ENCODE peak calls at places on chromosomes 4 and X, in eight cellular contexts. Y is IMR-90, G is psoas muscle, R is colonic mucosa, I is OCI-LY7, D is testis, S is GM23338, A is pancreas. N is an unnamed sample.

GRCh38 chr4:102501176-102501634 is at the start of gene NFKB1:
- DNase-seq in A (peak; percentile 63), I (peak; percentile 78), G (peak; percentile 63), Y (peak; percentile 89), S (peak; percentile 62), R (peak; percentile 69), D (peak; percentile 67), N (peak; percentile 59)

GRCh38 chrX:134801267-134801666 is 143.0 kb upstream of the PLAC1 start:
- DNase-seq in D (no peak), G (no peak), S (no peak), I (no peak), R (no peak), A (no peak), Y (peak; percentile 32), N (no peak)

GRCh38 chr4:167034983-167035382 is 199.3 kb downstream of the SPOCK3 start:
- DNase-seq in D (no peak), R (no peak), G (no peak), Y (no peak), S (no peak), I (no peak), A (no peak), N (no peak)

GRCh38 chr4:52107745-52108144 is 56.6 kb downstream of the SPATA18 start:
- DNase-seq in S (peak; percentile 6), Y (no peak), R (no peak), D (no peak), A (no peak), I (peak; percentile 1), G (no peak), N (no peak)

GRCh38 chrX:65596270-65596669 is 61.7 kb upstream of the LAS1L start:
- DNase-seq in G (no peak), D (peak; percentile 14), A (no peak), Y (peak; percentile 49), S (no peak), R (no peak), I (no peak), N (no peak)

GRCh38 chr4:681736-682451 is 7.1 kb downstream of the SLC49A3 start:
- DNase-seq in A (peak; percentile 74), D (no peak), I (no peak), S (peak; percentile 72), Y (no peak), R (peak; percentile 88), G (no peak), N (no peak)

GRCh38 chrX:13164611-13165010 is 120.2 kb upstream of the FAM9C start:
- DNase-seq in A (no peak), G (no peak), S (peak; percentile 72), I (no peak), R (no peak), Y (no peak), D (no peak), N (no peak)

GRCh38 chr4:40205259-40206198 is 8.7 kb downstream of the RHOH start:
- DNase-seq in D (no peak), I (peak; percentile 88), G (no peak), S (no peak), Y (no peak), A (no peak), R (no peak), N (no peak)

GRCh38 chrX:70434914-70435586 is 9.6 kb upstream of the DLG3 start:
- DNase-seq in D (peak; percentile 27), I (no peak), G (peak; percentile 48), S (peak; percentile 26), A (no peak), Y (peak; percentile 48), R (no peak), N (peak; percentile 33)

GRCh38 chr4:75702919-75703411 is 21.4 kb upstream of the USO1 start:
- DNase-seq in Y (no peak), A (no peak), D (no peak), S (peak; percentile 62), G (no peak), R (peak; percentile 41), I (no peak), N (no peak)

GRCh38 chr4:21768349-21769310 is 179.9 kb downstream of the KCNIP4 start:
- DNase-seq in A (no peak), I (peak; percentile 44), D (no peak), R (peak; percentile 24), S (peak; percentile 79), G (no peak), Y (peak; percentile 52), N (no peak)

GRCh38 chr4:7941111-7942018 is 1.7 kb upstream of the AFAP1 start:
- DNase-seq in I (no peak), G (no peak), D (no peak), Y (no peak), A (no peak), S (peak; percentile 80), R (no peak), N (no peak)

GRCh38 chrX:1453951-1454785 is 1.5 kb upstream of the ASMTL start:
- DNase-seq in R (peak; percentile 92), G (peak; percentile 86), A (peak; percentile 72), Y (peak; percentile 69), D (peak; percentile 89), S (peak; percentile 93), I (peak; percentile 91), N (peak; percentile 84)

DNA sequence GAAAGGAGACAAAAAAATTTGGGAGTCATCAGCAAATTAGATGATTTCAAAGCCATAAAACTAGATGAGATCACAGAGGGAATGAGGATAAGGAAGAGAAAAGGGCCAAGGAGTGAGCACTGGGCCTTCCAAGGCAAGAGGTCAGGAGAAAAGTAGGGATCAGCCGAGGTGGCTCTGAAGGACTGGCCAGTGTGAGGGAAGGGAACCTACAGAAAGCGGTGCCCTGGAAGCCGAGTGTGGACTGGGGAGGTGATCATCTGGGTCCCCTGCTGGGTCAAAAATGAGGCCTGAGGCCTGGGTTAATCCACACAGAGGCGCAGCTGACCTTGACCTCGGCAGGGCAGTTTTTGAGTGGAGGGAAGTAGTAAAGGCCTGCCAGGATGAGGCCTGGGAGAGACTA is 133.8 kb downstream of the SMIM20 start:
- DNase-seq in Y (no peak), R (no peak), S (no peak), I (no peak), D (no peak), A (no peak), G (no peak), N (no peak)
- H3K27ac ChIP-seq in Y (peak overlapping the region; percentile 90), R (peak overlapping the region; percentile 58), S (no peak overlapping the region), I (no peak overlapping the region), D (no peak overlapping the region), A (no peak overlapping the region), G (peak overlapping the region; percentile 62), N (peak overlapping the region; percentile 83)

DNA sequence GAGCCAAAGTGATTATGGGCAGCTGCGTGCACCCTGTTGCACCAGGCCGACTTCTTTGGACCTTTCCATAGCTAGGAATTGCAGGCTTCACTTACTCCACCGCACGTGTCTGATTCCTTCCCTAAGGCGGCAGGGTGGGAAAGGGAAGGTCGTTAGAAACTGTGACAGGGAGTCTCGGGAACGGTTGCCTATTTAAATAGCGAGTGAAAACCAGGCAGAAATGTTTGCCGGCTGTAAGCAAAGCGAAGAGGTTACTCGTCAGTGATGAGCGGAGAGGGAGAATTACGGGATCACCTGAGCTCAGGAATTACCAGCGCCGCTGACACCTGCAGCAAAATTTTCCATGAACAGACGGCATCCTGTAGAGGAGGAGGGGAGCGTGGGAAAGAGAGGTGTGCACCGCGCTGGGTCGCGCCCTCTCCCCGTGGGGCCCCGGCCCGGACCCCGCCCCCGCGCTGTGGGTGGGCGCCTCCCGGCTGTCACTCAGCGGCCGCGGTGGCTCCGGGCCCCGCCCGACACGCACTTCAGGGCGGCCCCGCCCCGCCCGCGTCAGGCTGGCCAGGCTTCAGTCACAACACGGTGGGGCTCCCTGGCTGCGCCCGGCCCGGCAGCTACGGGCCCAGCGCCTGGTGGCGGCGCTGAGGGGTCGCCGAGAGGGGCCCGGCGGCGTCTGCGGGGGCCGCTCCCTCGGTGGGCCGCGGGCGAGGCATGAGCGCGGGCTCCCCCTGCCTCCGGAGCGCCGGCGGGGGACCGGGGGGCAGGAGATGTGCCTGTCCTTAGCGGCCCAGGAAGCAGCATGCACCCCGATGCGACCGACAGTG is at the start of gene SNX25:
- DNase-seq in S (peak; percentile 82), D (peak; percentile 94), Y (peak; percentile 65), A (peak; percentile 94), R (peak; percentile 90), I (peak; percentile 91), G (peak; percentile 88), N (peak; percentile 90)
- TF ChIP-seq CTCF in S (no peak), D (no peak), Y (peak; percentile 23), A (no peak), R (no peak), I (peak; percentile 33), G (peak; percentile 21), N (peak; percentile 48)

GRCh38 chr4:80093563-80093962 is 20.5 kb upstream of the ANTXR2 start:
- DNase-seq in Y (no peak), G (no peak), S (no peak), I (no peak), R (no peak), D (no peak), A (no peak), N (no peak)

GRCh38 chr4:80097395-80098177 is 24.6 kb upstream of the ANTXR2 start:
- DNase-seq in S (no peak), I (no peak), R (peak; percentile 33), Y (peak; percentile 83), A (peak; percentile 6), G (peak; percentile 30), D (no peak), N (peak; percentile 56)

GRCh38 chr4:80098635-80099034 is 25.6 kb upstream of the ANTXR2 start:
- DNase-seq in D (no peak), G (no peak), I (no peak), R (no peak), Y (no peak), S (no peak), A (no peak), N (no peak)

GRCh38 chr4:80094191-80094590 is 21.2 kb upstream of the ANTXR2 start:
- DNase-seq in I (no peak), S (no peak), Y (peak; percentile 50), A (no peak), R (no peak), D (no peak), G (no peak), N (no peak)

GRCh38 chr4:80096175-80096850 is 23.3 kb upstream of the ANTXR2 start:
- DNase-seq in A (no peak), D (no peak), I (no peak), Y (no peak), R (no peak), S (no peak), G (no peak), N (no peak)
- H3K4me1 ChIP-seq in A (no peaks in the 10 kb centered on the region), D (no peaks in the 10 kb centered on the region), I (no peaks in the 10 kb centered on the region), Y (peaks cover 4% of the 10 kb centered on the region), R (no peaks in the 10 kb centered on the region), S (no peaks in the 10 kb centered on the region), G (no peaks in the 10 kb centered on the region), N (peaks cover 24% of the 10 kb centered on the region)

GRCh38 chr4:119549639-119550038 is 79.0 kb downstream of the PDE5A start:
- DNase-seq in G (no peak), D (no peak), Y (no peak), I (no peak), S (no peak), R (no peak), A (no peak), N (no peak)

DNA sequence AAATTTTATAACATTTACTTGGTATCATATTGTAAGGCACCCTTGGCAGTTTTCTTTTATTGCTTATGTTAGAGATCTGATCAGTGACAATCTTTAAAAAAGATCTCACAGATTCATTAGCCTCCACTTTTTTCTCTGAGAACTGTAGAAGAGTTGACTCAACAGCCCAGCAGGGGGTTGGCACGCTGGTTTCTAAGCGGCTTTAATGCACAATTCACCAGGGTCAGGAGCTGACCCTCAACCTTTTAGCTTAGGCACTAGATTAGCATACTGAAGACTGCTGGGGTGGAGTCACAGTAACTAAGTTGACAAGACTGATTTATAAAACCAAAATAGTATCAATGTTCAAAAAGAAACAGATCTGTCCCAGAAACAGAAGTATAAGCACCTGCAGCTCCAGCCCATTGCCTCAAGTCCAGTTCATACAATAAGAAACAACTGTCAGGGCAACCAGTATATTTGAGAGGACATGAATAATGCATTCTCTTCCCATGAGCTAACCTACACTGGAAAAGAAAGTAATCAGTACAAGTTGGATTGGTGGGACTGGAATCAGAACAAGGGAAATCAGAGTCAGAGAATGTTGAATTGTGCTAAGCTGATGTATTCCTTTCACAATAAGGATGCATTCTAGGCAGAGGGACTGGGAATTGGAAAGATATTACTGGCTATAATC is 77.6 kb downstream of the PDE5A start:
- DNase-seq in G (no peak), I (no peak), S (peak; percentile 36), D (no peak), A (no peak), Y (peak; percentile 73), R (no peak), N (no peak)
- H3K27ac ChIP-seq in G (no peak overlapping the region), I (no peak overlapping the region), S (no peak overlapping the region), D (no peak overlapping the region), A (no peak overlapping the region), Y (no peak overlapping the region), R (no peak overlapping the region), N (peak overlapping the region; percentile 27)

N was measured in left ventricle myocardium inferior.